ENCODE peak calls at places on chromosomes 11 and 22, in four cellular contexts. B, U, Q and H are unnamed samples.

GRCh38 chr11:121829159-121829643 is 286.8 kb downstream of the BLID start:
- DNase-seq in B (no peak), U (no peak), Q (no peak), H (no peak)

GRCh38 chr22:30251661-30252226 is 5.2 kb upstream of the LIF start:
- DNase-seq in B (peak; percentile 14), U (no peak), Q (no peak), H (no peak)

GRCh38 chr11:118092907-118093571 is 6.3 kb upstream of the SMIM35 start:
- DNase-seq in B (no peak), U (no peak), Q (no peak), H (no peak)

GRCh38 chr11:34050536-34050935 is 995 bp upstream of the CAPRIN1 start:
- DNase-seq in B (no peak), U (no peak), Q (no peak), H (no peak)

GRCh38 chr11:63837027-63837688 is 1.8 kb upstream of the MARK2 start:
- DNase-seq in B (peak; percentile 84), U (peak; percentile 74), Q (peak; percentile 66), H (peak; percentile 85)

GRCh38 chr11:7572001-7572712 is 58.4 kb downstream of the PPFIBP2 start:
- DNase-seq in B (peak; percentile 30), U (no peak), Q (no peak), H (no peak)

GRCh38 chr11:111296196-111296595 is 2.1 kb upstream of the POU2AF3 start:
- DNase-seq in B (no peak), U (no peak), Q (no peak), H (no peak)

GRCh38 chr11:111620518-111620917 is 18.3 kb downstream of the SIK2 start:
- DNase-seq in B (no peak), U (no peak), Q (no peak), H (no peak)